ENCODE peak calls at places on chromosomes 12 and 14, in six cellular contexts. X is LHCN-M2, V is uterus, K is SW 1271, Q is MV-4-11, E is HFF-Myc. B is an unnamed sample.

GRCh38 chr12:47997321-47997720 is 7.0 kb downstream of the COL2A1 start:
- DNase-seq in X (no peak), V (no peak), K (no peak), Q (no peak), E (no peak), B (no peak)

GRCh38 chr12:20280515-20280914 is 87.8 kb upstream of the PDE3A start:
- DNase-seq in X (no peak), V (no peak), K (no peak), Q (peak), E (no peak), B (no peak)

GRCh38 chr14:31326111-31326510 is 94.2 kb downstream of the HEATR5A start:
- DNase-seq in X (peak), V (no peak), K (peak), Q (no peak), E (peak), B (no peak)

GRCh38 chr12:117000316-117000715 is 89.6 kb downstream of the FBXW8 start:
- DNase-seq in X (no peak), V (no peak), K (no peak), Q (no peak), E (no peak), B (no peak)

GRCh38 chr14:99479903-99480855 is 480 bp downstream of the SETD3 start:
- DNase-seq in X (peak), V (peak), K (peak), Q (peak), E (no peak), B (peak)

GRCh38 chr12:55925870-55926737 is 1.6 kb downstream of the PYM1 start:
- DNase-seq in X (no peak), V (no peak), K (no peak), Q (no peak), E (no peak), B (no peak)

GRCh38 chr14:72855913-72856312 is 38.0 kb downstream of the DPF3 start:
- DNase-seq in X (peak), V (no peak), K (no peak), Q (no peak), E (no peak), B (no peak)

GRCh38 chr14:53850714-53851296 is 105.8 kb downstream of the BMP4 start:
- DNase-seq in X (peak), V (no peak), K (peak), Q (no peak), E (peak), B (no peak)

GRCh38 chr12:50992814-50993213 is 33.4 kb downstream of the SLC11A2 start:
- DNase-seq in X (no peak), V (no peak), K (no peak), Q (no peak), E (no peak), B (no peak)

GRCh38 chr12:29782821-29783772 is 645 bp downstream of the TMTC1 start:
- DNase-seq in X (peak), V (peak), K (peak), Q (no peak), E (no peak), B (peak)

GRCh38 chr12:103169-103981 is 36.8 kb downstream of the IQSEC3 start:
- DNase-seq in X (no peak), V (no peak), K (no peak), Q (no peak), E (no peak), B (no peak)

GRCh38 chr14:33406766-33407165 is 468.1 kb downstream of the NPAS3 start:
- DNase-seq in X (no peak), V (no peak), K (no peak), Q (no peak), E (no peak), B (no peak)

GRCh38 chr12:104748790-104749189 is 209.3 kb downstream of the SLC41A2 start:
- DNase-seq in X (no peak), V (peak), K (no peak), Q (peak), E (no peak), B (peak)

GRCh38 chr12:63857771-63858670 is 13.5 kb downstream of the SRGAP1 start:
- DNase-seq in X (peak), V (no peak), K (no peak), Q (no peak), E (no peak), B (no peak)

GRCh38 chr12:104693493-104693892 is 236.7 kb downstream of the CHST11 start:
- DNase-seq in X (no peak), V (no peak), K (no peak), Q (no peak), E (no peak), B (no peak)

GRCh38 chr14:80271389-80271788 is 60.1 kb upstream of the DIO2 start:
- DNase-seq in X (no peak), V (no peak), K (no peak), Q (no peak), E (no peak), B (no peak)

GRCh38 chr12:1838223-1838993 is 18.0 kb downstream of the LRTM2 start:
- DNase-seq in X (no peak), V (no peak), K (no peak), Q (peak), E (no peak), B (no peak)

GRCh38 chr14:80434574-80435321 is 223.4 kb upstream of the DIO2 start:
- DNase-seq in X (peak), V (no peak), K (no peak), Q (no peak), E (no peak), B (no peak)

GRCh38 chr12:92619026-92619425 is 83.8 kb upstream of the PLEKHG7 start:
- DNase-seq in X (peak), V (no peak), K (no peak), Q (no peak), E (no peak), B (no peak)

GRCh38 chr12:118311666-118312065 is 61.0 kb downstream of the TAOK3 start:
- DNase-seq in X (no peak), V (no peak), K (no peak), Q (no peak), E (no peak), B (no peak)

GRCh38 chr14:57182760-57183503 is 85.8 kb downstream of the EXOC5 start:
- DNase-seq in X (peak), V (no peak), K (no peak), Q (no peak), E (no peak), B (no peak)

GRCh38 chr14:72549848-72550247 is 344.1 kb downstream of the DPF3 start:
- DNase-seq in X (peak), V (no peak), K (no peak), Q (peak), E (no peak), B (no peak)

GRCh38 chr14:94498215-94498614 is 11.1 kb downstream of the SERPINA12 start:
- DNase-seq in X (no peak), V (no peak), K (no peak), Q (no peak), E (no peak), B (no peak)

GRCh38 chr14:104872469-104873341 is 7.6 kb downstream of the CEP170B start:
- DNase-seq in X (peak), V (no peak), K (no peak), Q (peak), E (no peak), B (no peak)